ENCODE peak calls at places on chromosomes 12 and 14, in ten cellular contexts. P is uterus, O is HCT116, B is upper lobe of left lung, S is transverse colon, N is ovary, G is H1, U is lower leg skin, Z is A549, F is breast epithelium. Q is an unnamed sample.

GRCh38 chr14:71314717-71315116 is 407.5 kb downstream of the PCNX1 start:
- DNase-seq in Z (no peak), N (no peak), P (no peak), G (no peak), S (no peak), O (no peak), B (no peak), F (no peak), U (no peak), Q (no peak)

GRCh38 chr12:85923767-85924331 is 49.8 kb downstream of the NTS start:
- DNase-seq in P (no peak), U (no peak), Z (no peak), O (peak; percentile 21), S (no peak), N (no peak), G (no peak), B (no peak), F (no peak), Q (no peak)

GRCh38 chr12:2336409-2336829 is 283.6 kb downstream of the CACNA1C start:
- DNase-seq in S (no peak), B (no peak), U (no peak), N (no peak), P (peak; percentile 61), Z (no peak), O (peak; percentile 75), G (no peak), F (no peak), Q (no peak)

GRCh38 chr12:51908876-51909592 is 1.7 kb downstream of the ACVRL1 start:
- DNase-seq in G (no peak), O (no peak), P (no peak), U (no peak), B (no peak), N (no peak), F (peak; percentile 20), S (no peak), Z (no peak), Q (no peak)

GRCh38 chr14:90499121-90499520 is 102.3 kb downstream of the CALM1 start:
- DNase-seq in P (no peak), B (no peak), S (no peak), G (no peak), N (no peak), U (no peak), Z (no peak), F (no peak), O (no peak), Q (no peak)

GRCh38 chr12:29396774-29397173 is 15.8 kb upstream of the ERGIC2 start:
- DNase-seq in N (no peak), B (no peak), F (no peak), O (no peak), Z (no peak), G (no peak), U (no peak), P (no peak), S (no peak), Q (no peak)

GRCh38 chr12:32501835-32502333 is 102.5 kb downstream of the FGD4 start:
- DNase-seq in G (peak; percentile 69), S (no peak), U (peak; percentile 66), F (no peak), O (no peak), P (peak; percentile 22), N (no peak), Z (no peak), B (no peak), Q (peak; percentile 67)

GRCh38 chr12:54821676-54822075 is 32.6 kb upstream of the MUCL1 start:
- DNase-seq in S (no peak), Z (no peak), P (no peak), O (no peak), G (no peak), F (no peak), N (no peak), B (peak; percentile 32), U (no peak), Q (no peak)

GRCh38 chr12:69254046-69254445 is 14.7 kb downstream of the CPSF6 start:
- DNase-seq in G (no peak), N (no peak), U (no peak), S (no peak), P (no peak), O (peak; percentile 33), F (no peak), Z (peak; percentile 13), B (no peak), Q (no peak)

GRCh38 chr14:35341454-35342159 is 49.4 kb downstream of the PSMA6 start:
- DNase-seq in B (peak; percentile 90), F (peak; percentile 95), P (peak; percentile 89), S (peak; percentile 97), G (no peak), U (peak; percentile 97), Z (peak; percentile 87), O (peak; percentile 45), N (peak; percentile 94), Q (peak; percentile 97)
- TF ChIP-seq POLR2A in B (peak; percentile 72), F (no peak), P (peak; percentile 66), S (peak; percentile 89), G (no peak), U (no peak), Z (peak; percentile 63), O (no peak), N (peak; percentile 6), Q (no peak)

GRCh38 chr12:63845726-63846125 is 1.2 kb downstream of the SRGAP1 start:
- DNase-seq in G (no peak), O (no peak), N (no peak), P (no peak), B (no peak), S (peak; percentile 30), F (no peak), U (no peak), Z (no peak), Q (no peak)
- H3K4me3 ChIP-seq in G (no peak overlapping the region), O (peak overlapping the region; percentile 97), N (peak overlapping the region; percentile 83), P (peak overlapping the region; percentile 77), B (no peak overlapping the region), S (peak overlapping the region; percentile 88), F (peak overlapping the region; percentile 98), U (no peak overlapping the region), Z (peak overlapping the region; percentile 88), Q (no peak overlapping the region)

GRCh38 chr14:23562822-23563472 is 4.6 kb downstream of the AP1G2 start:
- DNase-seq in Z (peak; percentile 68), B (no peak), G (no peak), P (no peak), U (no peak), O (no peak), S (peak; percentile 41), F (no peak), N (peak; percentile 59), Q (peak; percentile 58)

GRCh38 chr14:23565626-23566025 is 2.0 kb downstream of the AP1G2 start:
- DNase-seq in G (no peak), S (no peak), F (no peak), O (no peak), B (no peak), Z (no peak), N (peak; percentile 34), U (no peak), P (no peak), Q (no peak)

GRCh38 chr14:23563473-23564180 is 4.0 kb downstream of the AP1G2 start:
- DNase-seq in O (no peak), F (no peak), P (no peak), N (peak; percentile 45), G (no peak), S (no peak), Z (no peak), U (no peak), B (no peak), Q (no peak)

GRCh38 chr14:23564876-23565275 is 2.7 kb downstream of the AP1G2 start:
- DNase-seq in G (no peak), U (no peak), Z (no peak), O (no peak), B (no peak), S (no peak), P (no peak), F (no peak), N (no peak), Q (no peak)

DNA sequence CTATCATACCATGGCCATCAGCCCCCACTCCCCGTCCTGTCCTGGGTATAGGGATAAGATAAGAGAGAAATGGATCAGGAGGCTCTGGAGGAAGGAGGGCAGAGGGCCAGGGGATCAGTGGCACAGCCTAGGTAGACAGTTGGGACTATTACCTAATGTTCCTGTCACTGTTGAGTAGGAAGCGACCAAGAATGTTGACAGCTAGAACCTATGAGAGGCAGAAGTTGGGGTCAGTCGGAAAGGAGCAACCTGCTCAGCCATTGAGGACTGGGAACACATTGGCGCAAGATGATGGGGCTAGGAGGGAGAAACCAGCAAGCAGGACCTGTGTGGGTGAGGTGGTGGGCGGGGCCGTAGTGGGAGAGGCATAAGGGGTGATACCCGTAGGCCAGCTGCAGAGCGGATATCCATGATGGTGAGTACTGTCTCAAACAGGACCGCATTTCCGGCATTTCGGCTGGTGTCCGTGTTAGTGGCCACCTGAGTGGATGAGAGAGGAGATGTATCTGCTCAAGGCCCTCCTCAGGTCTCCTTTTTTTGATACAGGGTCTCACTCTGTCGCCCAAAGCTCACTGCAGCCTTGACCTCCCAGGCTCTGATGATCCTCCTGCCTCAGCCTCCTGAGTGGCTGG is 3.3 kb downstream of the AP1G2 start:
- DNase-seq in U (no peak), P (no peak), S (no peak), B (no peak), G (no peak), O (no peak), F (no peak), Z (no peak), N (peak; percentile 34), Q (no peak)
- TF ChIP-seq POLR2A in U (no peak), P (no peak), S (no peak), B (no peak), G (peak; percentile 71), O (no peak), F (no peak), Z (no peak), N (no peak), Q (no peak)

GRCh38 chr12:6604254-6605029 is 2.7 kb downstream of the CHD4 start:
- DNase-seq in O (no peak), G (no peak), N (no peak), S (peak; percentile 35), F (no peak), B (no peak), Z (no peak), P (no peak), U (no peak), Q (peak; percentile 26)

GRCh38 chr12:6603095-6603567 is 4.0 kb downstream of the CHD4 start:
- DNase-seq in G (no peak), S (peak; percentile 19), B (no peak), P (peak; percentile 35), O (no peak), Z (no peak), N (no peak), F (no peak), U (peak; percentile 55), Q (peak; percentile 43)

GRCh38 chr12:6605425-6606330 is 1.5 kb downstream of the CHD4 start:
- DNase-seq in P (peak; percentile 21), U (no peak), F (no peak), Z (peak; percentile 36), S (no peak), O (no peak), G (no peak), B (no peak), N (no peak), Q (peak; percentile 44)

GRCh38 chr12:6606331-6607131 is 648 bp downstream of the CHD4 start:
- DNase-seq in P (peak; percentile 74), N (peak; percentile 85), B (peak; percentile 91), Z (peak; percentile 62), S (peak; percentile 72), F (peak; percentile 56), G (no peak), U (peak; percentile 50), O (no peak), Q (peak; percentile 83)

DNA sequence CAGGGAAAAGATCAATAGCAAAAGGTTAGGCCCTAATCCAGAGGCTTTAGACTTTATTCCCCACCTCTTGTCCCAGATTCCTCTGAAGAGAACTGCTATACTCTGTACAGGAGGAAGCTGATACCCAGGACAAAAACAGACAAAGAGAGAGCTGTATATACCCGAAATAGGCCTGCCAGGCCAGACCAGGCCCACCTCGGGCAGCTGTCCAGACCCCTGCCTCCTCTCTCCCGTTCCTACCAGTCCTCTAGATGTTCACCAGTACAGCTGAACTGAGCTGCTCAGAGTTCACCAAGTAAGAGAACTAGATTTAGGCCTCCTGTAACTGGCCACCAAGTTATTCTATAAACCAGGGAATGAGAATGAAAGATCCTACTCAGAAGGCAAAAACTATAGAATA is 4.7 kb downstream of the CHD4 start:
- DNase-seq in U (no peak), G (no peak), Z (no peak), P (no peak), O (no peak), N (no peak), B (no peak), F (no peak), S (no peak), Q (no peak)
- H3K4me3 ChIP-seq in U (no peak overlapping the region), G (no peak overlapping the region), Z (no peak overlapping the region), P (no peak overlapping the region), O (no peak overlapping the region), N (no peak overlapping the region), B (no peak overlapping the region), F (no peak overlapping the region), S (no peak overlapping the region), Q (no peak overlapping the region)

Q was measured in testis.